ENCODE peak calls at places on chromosome 13, in four cellular contexts. Q is mesendoderm; P is ovary; O is stimulated activated CD4-positive, alpha-beta T cell treated with anti-CD3 and anti-CD28 coated beads, Interleukin-12 subunit alpha, Interleukin-12 subunit beta, amount 100 ng/mL, for 4 hours. M is an unnamed sample.

GRCh38 chr13:79547821-79548220 is 66.9 kb downstream of the NDFIP2 start:
- DNase-seq in O (no peak), P (no peak), Q (no peak), M (no peak)

GRCh38 chr13:51894239-51894638 is 32.5 kb downstream of the CCDC70 start:
- DNase-seq in O (no peak), P (no peak), Q (peak), M (no peak)

GRCh38 chr13:95300625-95301134 is 571 bp downstream of the ABCC4 start:
- DNase-seq in P (peak), Q (peak), O (peak), M (no peak)

GRCh38 chr13:32403108-32403507 is 24.8 kb downstream of the N4BP2L1 start:
- DNase-seq in P (no peak), O (no peak), Q (no peak), M (no peak)

GRCh38 chr13:24700539-24700938 is 20.3 kb downstream of the ATP12A start:
- DNase-seq in Q (no peak), O (no peak), P (no peak), M (no peak)

GRCh38 chr13:33057019-33057785 is 41.0 kb downstream of the KL start:
- DNase-seq in P (no peak), O (no peak), Q (peak), M (no peak)

GRCh38 chr13:114063545-114064515 is 68.6 kb downstream of the RASA3 start:
- DNase-seq in Q (no peak), P (peak), O (no peak), M (no peak)

GRCh38 chr13:53005631-53006030 is 23.0 kb upstream of the OLFM4 start:
- DNase-seq in Q (no peak), O (no peak), P (no peak), M (no peak)

M was measured in effector memory CD8-positive, alpha-beta T cell.